ENCODE peak calls at places on chromosomes 3 and 15, in five cellular contexts. N, L, A, P and F are unnamed samples.

GRCh38 chr3:29465836-29466235 is 185.0 kb downstream of the RBMS3 start:
- DNase-seq in N (no peak), L (no peak), A (no peak), P (no peak), F (no peak)

GRCh38 chr3:12190221-12190807 is 31.6 kb upstream of the TIMP4 start:
- DNase-seq in N (no peak), L (no peak), A (no peak), P (no peak), F (no peak)

GRCh38 chr3:140629351-140630137 is 48.3 kb upstream of the TRIM42 start:
- DNase-seq in N (peak; percentile 85), L (no peak), A (no peak), P (peak; percentile 71), F (no peak)

GRCh38 chr3:26345613-26346012 is 277.0 kb upstream of the LRRC3B start:
- DNase-seq in N (no peak), L (no peak), A (no peak), P (no peak), F (no peak)

GRCh38 chr3:61530355-61530754 is 31.0 kb upstream of the PTPRG start:
- DNase-seq in N (no peak), L (no peak), A (peak; percentile 63), P (no peak), F (no peak)

GRCh38 chr15:86439614-86440013 is 359.9 kb downstream of the AGBL1 start:
- DNase-seq in N (no peak), L (no peak), A (no peak), P (no peak), F (no peak)

GRCh38 chr3:9914559-9915251 is 2.2 kb upstream of the IL17RC start:
- DNase-seq in N (no peak), L (no peak), A (no peak), P (no peak), F (no peak)

GRCh38 chr3:188860147-188860546 is 311.6 kb upstream of the TPRG1 start:
- DNase-seq in N (no peak), L (no peak), A (no peak), P (no peak), F (no peak)

GRCh38 chr15:48471073-48471472 is 139.8 kb downstream of the DUT start:
- DNase-seq in N (no peak), L (no peak), A (no peak), P (no peak), F (no peak)

GRCh38 chr15:40633178-40633577 is 39.1 kb downstream of the KNL1 start:
- DNase-seq in N (no peak), L (no peak), A (no peak), P (no peak), F (no peak)

GRCh38 chr15:62896969-62897486 is 145.5 kb upstream of the TPM1 start:
- DNase-seq in N (peak; percentile 96), L (peak; percentile 78), A (peak; percentile 50), P (peak; percentile 98), F (peak; percentile 69)

GRCh38 chr3:179037361-179037760 is 34.2 kb downstream of the ZMAT3 start:
- DNase-seq in N (peak; percentile 71), L (no peak), A (no peak), P (no peak), F (no peak)

GRCh38 chr15:89812126-89812846 is 2.4 kb downstream of the ANPEP start:
- DNase-seq in N (no peak), L (peak; percentile 80), A (no peak), P (no peak), F (no peak)

GRCh38 chr3:144031938-144032337 is 60.3 kb downstream of the DIPK2A start:
- DNase-seq in N (no peak), L (no peak), A (no peak), P (no peak), F (no peak)

GRCh38 chr15:75454471-75455418 is 3.3 kb upstream of the SIN3A start:
- DNase-seq in N (no peak), L (peak; percentile 83), A (peak; percentile 83), P (peak; percentile 86), F (peak; percentile 81)

GRCh38 chr3:69094467-69095205 is 9.9 kb downstream of the ARL6IP5 start:
- DNase-seq in N (no peak), L (no peak), A (no peak), P (no peak), F (no peak)

GRCh38 chr15:26866298-26867198 is at the start of gene GABRA5:
- DNase-seq in N (no peak), L (no peak), A (peak; percentile 75), P (no peak), F (no peak)

GRCh38 chr15:67051088-67051659 is 14.2 kb upstream of the SMAD3 start:
- DNase-seq in N (no peak), L (no peak), A (no peak), P (no peak), F (no peak)

GRCh38 chr3:7630925-7631324 is 770.0 kb downstream of the GRM7 start:
- DNase-seq in N (no peak), L (peak; percentile 48), A (peak; percentile 7), P (no peak), F (peak; percentile 43)

GRCh38 chr15:75904241-75904631 is 558 bp downstream of the FBXO22 start:
- DNase-seq in N (no peak), L (peak; percentile 51), A (peak; percentile 60), P (peak; percentile 54), F (peak; percentile 20)

GRCh38 chr3:40109641-40110490 is 199.6 kb upstream of the EIF1B start:
- DNase-seq in N (no peak), L (no peak), A (peak; percentile 12), P (no peak), F (no peak)
- TF ChIP-seq CTCF in N (peak; percentile 49), L (no peak), A (peak; percentile 32), P (no peak), F (no peak)

GRCh38 chr3:37652405-37652804 is 209.3 kb upstream of the CTDSPL start:
- DNase-seq in N (no peak), L (no peak), A (no peak), P (no peak), F (no peak)
- TF ChIP-seq CTCF in N (no peak), L (no peak), A (no peak), P (no peak), F (no peak)

DNA sequence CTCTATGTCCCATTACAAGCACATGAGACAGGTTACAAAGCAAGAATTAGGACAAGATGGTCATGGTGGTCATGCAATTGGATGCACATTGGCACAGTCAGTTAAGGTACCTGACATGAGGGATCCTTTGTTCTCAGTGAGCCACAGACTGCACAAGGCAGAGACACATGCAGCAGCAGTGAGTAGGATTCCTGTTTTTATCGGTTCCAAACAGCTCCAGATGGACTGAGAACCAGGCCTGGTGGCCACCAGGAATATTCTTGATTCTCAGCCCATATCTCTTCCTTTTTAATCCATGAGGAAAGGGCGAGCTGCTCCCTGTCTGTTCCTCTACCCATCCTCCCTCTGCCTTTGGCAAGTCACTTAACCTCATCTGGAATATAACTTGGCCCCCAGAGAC is 410.8 kb downstream of the GAP43 start:
- DNase-seq in N (no peak), L (no peak), A (no peak), P (no peak), F (no peak)
- TF ChIP-seq CTCF in N (no peak), L (no peak), A (no peak), P (no peak), F (no peak)

GRCh38 chr3:45946307-45946706 is 3.0 kb downstream of the CXCR6 start:
- DNase-seq in N (no peak), L (no peak), A (no peak), P (no peak), F (no peak)
- TF ChIP-seq CTCF in N (peak; percentile 9), L (no peak), A (no peak), P (no peak), F (no peak)

DNA sequence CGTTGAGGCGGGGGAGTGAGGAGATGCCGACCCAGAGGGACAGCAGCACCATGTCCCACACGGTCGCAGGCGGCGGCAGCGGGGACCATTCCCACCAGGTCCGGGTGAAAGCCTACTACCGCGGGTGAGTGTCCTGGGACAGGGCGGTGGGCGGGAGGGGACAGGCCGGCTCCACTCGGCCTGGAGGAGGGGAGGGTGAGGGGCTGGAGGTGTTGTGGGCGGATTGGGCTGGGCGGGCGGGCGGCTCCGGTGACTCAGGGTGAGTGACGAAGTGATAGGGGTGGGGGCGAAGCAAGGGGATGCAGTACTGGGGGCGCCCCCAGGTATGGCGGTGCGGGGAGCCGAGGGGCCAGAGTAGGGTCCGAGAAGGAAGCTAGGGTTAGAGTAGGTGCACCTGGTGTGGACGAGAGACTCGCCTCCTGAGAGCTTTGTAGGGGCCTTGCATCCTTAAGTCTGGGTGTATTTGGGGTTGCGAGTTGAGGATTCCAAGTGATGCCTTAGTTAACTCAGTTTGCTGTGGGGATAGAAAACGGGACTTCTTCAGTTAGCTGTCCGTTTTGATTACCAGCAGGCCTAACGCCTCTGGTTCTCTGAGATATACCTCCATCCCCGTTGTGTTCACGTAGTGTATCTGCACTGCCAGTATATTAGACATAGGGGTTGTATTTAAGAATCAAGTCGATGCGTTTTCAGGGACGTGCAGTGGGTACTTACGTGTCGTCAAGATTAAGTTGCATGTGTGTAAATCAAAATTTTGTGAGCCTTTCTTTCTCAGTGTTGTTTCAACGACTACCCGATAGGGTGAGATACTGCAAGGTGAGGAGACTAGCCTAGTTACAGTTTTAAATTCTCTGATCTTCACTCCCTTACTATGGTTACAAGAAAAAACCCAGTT is 670 bp downstream of the PRKCI start:
- DNase-seq in N (no peak), L (peak; percentile 72), A (peak; percentile 72), P (peak; percentile 58), F (peak; percentile 41)
- TF ChIP-seq CTCF in N (no peak), L (no peak), A (no peak), P (no peak), F (no peak)

GRCh38 chr3:133821767-133822638 is 16.4 kb downstream of the SRPRB start:
- DNase-seq in N (peak; percentile 73), L (no peak), A (peak; percentile 39), P (peak; percentile 73), F (no peak)
- TF ChIP-seq CTCF in N (peak; percentile 77), L (no peak), A (no peak), P (peak; percentile 70), F (no peak)